ENCODE peak calls at places on chromosomes 1 and 21, in nine cellular contexts. K, D, O, A, C, P, J, F and L are unnamed samples.

GRCh38 chr1:29736582-29737188 is 500.4 kb downstream of the PTPRU start:
- DNase-seq in P (no peak), D (peak), A (no peak), F (peak), O (peak), C (no peak), K (no peak), J (no peak), L (no peak)

GRCh38 chr1:215766521-215766920 is 199.4 kb downstream of the KCTD3 start:
- DNase-seq in F (no peak), P (no peak), A (no peak), D (no peak), K (no peak), O (no peak), C (no peak), J (no peak), L (no peak)

GRCh38 chr21:37758997-37759396 is 157.3 kb downstream of the KCNJ6 start:
- DNase-seq in D (peak), C (peak), K (no peak), J (no peak), P (peak), F (peak), A (no peak), O (peak), L (peak)

GRCh38 chr1:231395051-231395995 is 26.8 kb downstream of the EGLN1 start:
- DNase-seq in C (peak), D (peak), F (no peak), J (no peak), A (no peak), O (no peak), P (no peak), K (no peak), L (no peak)

GRCh38 chr1:242826706-242827336 is 302.3 kb upstream of the PLD5 start:
- DNase-seq in A (no peak), C (no peak), F (no peak), D (no peak), K (no peak), J (no peak), O (no peak), P (no peak), L (no peak)

GRCh38 chr1:92851729-92852128 is 19.9 kb downstream of the RPL5 start:
- DNase-seq in J (no peak), A (no peak), F (no peak), P (no peak), D (peak), K (no peak), C (no peak), O (no peak), L (no peak)

GRCh38 chr21:41052820-41053555 is 115.0 kb upstream of the BACE2 start:
- DNase-seq in A (no peak), J (no peak), F (no peak), C (no peak), O (no peak), D (no peak), K (no peak), P (no peak), L (no peak)

GRCh38 chr21:42486120-42486519 is 9.9 kb downstream of the RSPH1 start:
- DNase-seq in C (no peak), O (no peak), D (no peak), J (no peak), K (no peak), F (no peak), A (no peak), P (no peak), L (no peak)

GRCh38 chr1:58844176-58844575 is 60.3 kb upstream of the JUN start:
- DNase-seq in P (no peak), F (no peak), J (no peak), A (no peak), O (no peak), C (peak), D (no peak), K (no peak), L (no peak)

GRCh38 chr1:172118618-172119017 is 277.3 kb downstream of the DNM3 start:
- DNase-seq in F (no peak), P (no peak), K (no peak), O (no peak), A (no peak), D (no peak), C (no peak), J (no peak), L (no peak)

GRCh38 chr1:9129391-9130041 is 614 bp upstream of the GPR157 start:
- DNase-seq in J (peak), A (peak), K (peak), P (peak), O (peak), F (peak), D (peak), C (peak), L (peak)

GRCh38 chr1:88079036-88079435 is 605.0 kb upstream of the PKN2 start:
- DNase-seq in C (no peak), P (no peak), D (peak), A (no peak), K (no peak), J (no peak), F (no peak), O (no peak), L (no peak)

GRCh38 chr1:11233208-11233607 is 29.1 kb downstream of the MTOR start:
- DNase-seq in A (no peak), F (no peak), C (no peak), J (no peak), D (no peak), P (no peak), K (no peak), O (no peak), L (no peak)

GRCh38 chr1:45543599-45544417 is 6.8 kb upstream of the AKR1A1 start:
- DNase-seq in J (no peak), P (peak), O (no peak), C (no peak), D (peak), A (no peak), K (peak), F (peak), L (peak)

GRCh38 chr1:236167154-236167553 is 24.8 kb downstream of the GPR137B start:
- DNase-seq in J (no peak), F (no peak), P (no peak), K (no peak), D (no peak), O (no peak), C (no peak), A (no peak), L (no peak)

GRCh38 chr1:12549460-12550349 is 68.3 kb downstream of the DHRS3 start:
- DNase-seq in J (no peak), D (peak), F (no peak), C (peak), P (peak), A (peak), O (no peak), K (no peak), L (peak)

GRCh38 chr1:21552715-21553114 is 43.5 kb downstream of the ALPL start:
- DNase-seq in K (no peak), P (no peak), C (peak), F (no peak), D (peak), A (no peak), O (no peak), J (no peak), L (no peak)

GRCh38 chr21:25360593-25360992 is 246.7 kb downstream of the MRPL39 start:
- DNase-seq in J (no peak), K (no peak), C (no peak), P (no peak), A (no peak), D (no peak), F (no peak), O (no peak), L (no peak)